ENCODE peak calls at places on chromosomes 16 and 17, in five cellular contexts. N, P, M, F and H are unnamed samples.

GRCh38 chr16:11076259-11077018 is 132.1 kb downstream of the CLEC16A start:
- DNase-seq in N (no peak), P (peak), M (no peak), F (peak), H (peak)

GRCh38 chr16:74748042-74748709 is 26.4 kb downstream of the FA2H start:
- DNase-seq in N (no peak), P (no peak), M (no peak), F (no peak), H (no peak)

GRCh38 chr17:27576429-27577123 is 54.4 kb upstream of the LGALS9 start:
- DNase-seq in N (no peak), P (no peak), M (no peak), F (peak), H (no peak)

GRCh38 chr16:52469775-52470174 is 77.2 kb downstream of the TOX3 start:
- DNase-seq in N (no peak), P (no peak), M (no peak), F (no peak), H (no peak)

GRCh38 chr16:1541293-1542165 is 8.1 kb downstream of the TMEM204 start:
- DNase-seq in N (no peak), P (no peak), M (no peak), F (no peak), H (peak)

GRCh38 chr17:67500261-67500660 is 123.2 kb downstream of the PITPNC1 start:
- DNase-seq in N (no peak), P (no peak), M (no peak), F (peak), H (no peak)

GRCh38 chr17:45131294-45131615 is 1.1 kb downstream of the PLCD3 start:
- DNase-seq in N (peak), P (no peak), M (no peak), F (no peak), H (no peak)

GRCh38 chr16:29977063-29977462 is 3.4 kb downstream of the TAOK2 start:
- DNase-seq in N (no peak), P (no peak), M (peak), F (no peak), H (no peak)

GRCh38 chr16:72198641-72199250 is 26.8 kb upstream of the PMFBP1 start:
- DNase-seq in N (no peak), P (no peak), M (no peak), F (no peak), H (no peak)

GRCh38 chr17:8359769-8360168 is 16.7 kb downstream of the KRABD2 start:
- DNase-seq in N (no peak), P (no peak), M (no peak), F (peak), H (no peak)

GRCh38 chr16:21643787-21644186 is 8.6 kb downstream of the IGSF6 start:
- DNase-seq in N (no peak), P (no peak), M (no peak), F (no peak), H (no peak)

GRCh38 chr17:64739316-64740058 is 77.4 kb upstream of the SMURF2 start:
- DNase-seq in N (peak), P (no peak), M (no peak), F (peak), H (no peak)

GRCh38 chr16:61324044-61324443 is 712.2 kb downstream of the CDH8 start:
- DNase-seq in N (no peak), P (no peak), M (no peak), F (no peak), H (no peak)

GRCh38 chr17:31535581-31535981 is 144.1 kb downstream of the RAB11FIP4 start:
- DNase-seq in N (no peak), P (peak), M (no peak), F (no peak), H (peak)

GRCh38 chr16:50531359-50531758 is 16.8 kb upstream of the NKD1 start:
- DNase-seq in N (no peak), P (no peak), M (no peak), F (no peak), H (no peak)

GRCh38 chr16:23907457-23907902 is 71.7 kb downstream of the PRKCB start:
- DNase-seq in N (no peak), P (no peak), M (no peak), F (no peak), H (no peak)

GRCh38 chr16:77918792-77919707 is 103.3 kb upstream of the CLEC3A start:
- DNase-seq in N (no peak), P (no peak), M (no peak), F (peak), H (no peak)

GRCh38 chr17:61330174-61331150 is 69.2 kb upstream of the TBX2 start:
- DNase-seq in N (peak), P (no peak), M (no peak), F (no peak), H (no peak)

GRCh38 chr17:61362396-61362795 is 37.2 kb upstream of the TBX2 start:
- DNase-seq in N (no peak), P (no peak), M (no peak), F (no peak), H (no peak)

GRCh38 chr16:49464877-49465504 is 91.4 kb downstream of the C16orf78 start:
- DNase-seq in N (peak), P (peak), M (peak), F (no peak), H (peak)
- TF ChIP-seq CTCF in N (no peak), P (no peak), M (peak), F (no peak), H (peak)

DNA sequence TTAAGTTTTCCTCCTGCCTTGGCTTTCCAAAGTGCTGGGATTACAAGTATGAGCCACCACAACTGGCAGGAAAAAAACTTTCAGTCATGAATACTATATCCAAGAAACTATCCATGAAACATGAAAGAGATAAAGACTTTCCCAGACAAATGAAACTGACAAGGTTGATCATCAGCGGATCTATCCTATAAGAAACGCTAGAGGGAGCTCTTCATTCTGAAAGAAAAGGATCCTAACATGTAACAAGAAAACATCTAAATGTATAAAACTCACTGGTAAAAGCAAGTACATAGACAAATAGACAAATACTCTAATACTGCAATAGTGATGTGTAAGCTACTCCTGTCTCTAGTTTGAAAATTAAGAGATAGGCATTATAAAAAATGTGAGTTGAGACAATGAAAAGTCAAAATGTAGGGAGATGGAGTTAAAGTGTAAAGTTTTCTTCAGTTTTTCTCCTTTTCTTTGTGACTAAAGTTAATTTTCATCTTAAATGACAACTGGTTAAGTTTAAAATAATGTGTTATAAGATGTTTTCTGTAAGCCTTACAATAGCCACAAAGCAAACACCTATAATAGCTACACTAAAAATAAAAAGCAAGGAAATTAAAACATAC is 79.6 kb upstream of the TEKT1 start:
- DNase-seq in N (no peak), P (peak), M (no peak), F (peak), H (peak)
- TF ChIP-seq CTCF in N (peak), P (peak), M (peak), F (peak), H (peak)

DNA sequence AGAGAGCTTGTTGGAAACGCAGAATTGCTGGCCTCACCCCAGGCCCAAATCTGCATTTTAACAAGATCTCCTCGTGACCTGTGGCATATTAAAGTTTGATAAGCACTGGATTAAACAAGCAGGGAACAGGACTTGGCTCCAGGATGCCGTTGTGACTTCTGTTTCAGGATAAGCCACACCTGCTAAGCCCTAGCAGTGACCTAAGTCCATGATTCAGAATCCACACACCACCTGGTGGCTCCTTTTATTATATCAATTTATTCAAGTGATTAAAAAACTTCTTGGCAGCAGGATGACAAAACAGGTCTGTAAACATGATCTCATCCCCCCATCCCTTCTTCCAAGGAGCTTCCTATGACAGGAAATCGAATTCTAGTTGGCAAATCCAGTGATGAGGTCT is 9.1 kb downstream of the NAGPA start:
- DNase-seq in N (no peak), P (peak), M (no peak), F (no peak), H (no peak)
- TF ChIP-seq CTCF in N (no peak), P (no peak), M (no peak), F (no peak), H (no peak)

DNA sequence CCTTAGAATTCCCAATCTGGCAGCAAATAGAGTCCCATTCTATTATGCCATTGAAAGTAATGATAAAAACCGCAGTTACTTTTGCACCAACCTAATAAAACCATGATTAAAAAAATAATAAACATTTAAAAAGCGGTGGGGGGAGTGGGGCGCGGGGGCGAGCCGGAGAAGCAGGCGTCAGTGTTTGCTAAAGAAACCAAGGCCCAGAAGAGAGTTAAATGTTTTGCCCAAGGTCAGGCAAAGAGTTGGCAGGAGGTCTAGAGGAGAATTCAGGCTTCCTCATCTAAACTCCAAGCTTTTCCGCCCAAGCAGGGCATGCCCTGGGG is 9.7 kb upstream of the PRSS22 start:
- DNase-seq in N (no peak), P (no peak), M (no peak), F (no peak), H (no peak)
- TF ChIP-seq CTCF in N (no peak), P (no peak), M (no peak), F (no peak), H (no peak)

GRCh38 chr17:50902768-50903353 is 36.7 kb upstream of the TOB1 start:
- DNase-seq in N (no peak), P (no peak), M (no peak), F (no peak), H (no peak)

GRCh38 chr17:50905460-50905803 is 39.3 kb upstream of the TOB1 start:
- DNase-seq in N (no peak), P (no peak), M (no peak), F (no peak), H (no peak)

GRCh38 chr17:50906443-50906842 is 40.3 kb upstream of the TOB1 start:
- DNase-seq in N (no peak), P (no peak), M (no peak), F (no peak), H (no peak)

GRCh38 chr17:50903604-50904521 is 37.7 kb upstream of the TOB1 start:
- DNase-seq in N (no peak), P (no peak), M (no peak), F (peak), H (no peak)

GRCh38 chr17:50904522-50905459 is 38.6 kb upstream of the TOB1 start:
- DNase-seq in N (peak), P (no peak), M (peak), F (no peak), H (no peak)
- TF ChIP-seq CTCF in N (no peak), P (no peak), M (no peak), F (no peak), H (no peak)

GRCh38 chr16:48834576-48834975 is 224.6 kb upstream of the N4BP1 start:
- DNase-seq in N (no peak), P (no peak), M (no peak), F (no peak), H (no peak)
- TF ChIP-seq CTCF in N (no peak), P (no peak), M (no peak), F (no peak), H (no peak)

DNA sequence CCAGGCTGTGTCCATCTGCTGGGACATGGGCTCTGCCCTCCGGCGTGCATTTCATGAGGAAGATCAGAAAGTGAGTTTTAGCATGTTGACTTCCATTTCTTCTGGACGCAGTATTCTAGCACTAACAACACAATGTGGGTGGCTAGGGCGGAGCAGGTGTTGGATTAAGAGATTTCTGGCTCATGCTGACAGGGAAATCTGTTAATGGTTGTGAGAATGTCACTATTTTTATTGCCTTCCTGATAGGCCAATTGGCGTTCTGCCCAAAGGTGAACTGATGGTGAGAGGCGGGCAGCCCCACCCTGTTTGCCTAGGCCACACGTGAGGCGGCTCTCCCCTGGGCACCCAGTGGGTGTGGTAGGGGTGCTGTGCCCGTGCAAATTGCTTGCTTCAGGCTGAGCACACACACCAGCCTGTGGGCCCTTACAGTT is 30.8 kb downstream of the PGS1 start:
- DNase-seq in N (no peak), P (no peak), M (peak), F (no peak), H (no peak)
- TF ChIP-seq CTCF in N (no peak), P (no peak), M (no peak), F (no peak), H (no peak)